ENCODE peak calls at places on chromosomes 16 and 17, in nine cellular contexts. One of them, this sample, is unnamed.

GRCh38 chr17:27247071-27247957 is 46.6 kb upstream of the WSB1 start:
- DNase-seq in H54: no peak
- DNase-seq in NCI-H460: peak
- DNase-seq in GM18507: no peak
- DNase-seq in heart left ventricle: peak
- DNase-seq in ascending aorta: peak
- DNase-seq in CD8-positive, alpha-beta T cell: no peak
- DNase-seq in fibroblast of the conjunctiva: peak
- DNase-seq in GM20000: no peak
- DNase-seq in this sample: peak

GRCh38 chr17:78242024-78242742 is 10.8 kb downstream of the TMEM235 start:
- DNase-seq in H54: no peak
- DNase-seq in GM20000: no peak
- DNase-seq in CD8-positive, alpha-beta T cell: peak
- DNase-seq in heart left ventricle: no peak
- DNase-seq in NCI-H460: no peak
- DNase-seq in GM18507: no peak
- DNase-seq in fibroblast of the conjunctiva: no peak
- DNase-seq in ascending aorta: no peak
- DNase-seq in this sample: no peak

GRCh38 chr17:68196394-68197090 is 51.3 kb upstream of the AMZ2 start:
- DNase-seq in GM18507: no peak
- DNase-seq in fibroblast of the conjunctiva: no peak
- DNase-seq in ascending aorta: no peak
- DNase-seq in CD8-positive, alpha-beta T cell: no peak
- DNase-seq in H54: no peak
- DNase-seq in GM20000: no peak
- DNase-seq in heart left ventricle: no peak
- DNase-seq in NCI-H460: no peak
- DNase-seq in this sample: no peak

GRCh38 chr16:74031551-74031950 is 265.1 kb upstream of the PSMD7 start:
- DNase-seq in NCI-H460: no peak
- DNase-seq in GM20000: no peak
- DNase-seq in H54: no peak
- DNase-seq in ascending aorta: no peak
- DNase-seq in heart left ventricle: no peak
- DNase-seq in fibroblast of the conjunctiva: no peak
- DNase-seq in CD8-positive, alpha-beta T cell: no peak
- DNase-seq in GM18507: no peak
- DNase-seq in this sample: no peak

GRCh38 chr16:72808754-72809153 is 239.2 kb downstream of the ZFHX3 start:
- DNase-seq in heart left ventricle: no peak
- DNase-seq in NCI-H460: no peak
- DNase-seq in ascending aorta: no peak
- DNase-seq in GM20000: no peak
- DNase-seq in GM18507: no peak
- DNase-seq in H54: no peak
- DNase-seq in fibroblast of the conjunctiva: no peak
- DNase-seq in CD8-positive, alpha-beta T cell: no peak
- DNase-seq in this sample: no peak

GRCh38 chr17:28741358-28742349 is 2.2 kb upstream of the TRAF4 start:
- DNase-seq in GM20000: peak
- DNase-seq in NCI-H460: no peak
- DNase-seq in fibroblast of the conjunctiva: no peak
- DNase-seq in heart left ventricle: no peak
- DNase-seq in H54: no peak
- DNase-seq in CD8-positive, alpha-beta T cell: no peak
- DNase-seq in ascending aorta: no peak
- DNase-seq in GM18507: no peak
- DNase-seq in this sample: peak

GRCh38 chr17:82787081-82787848 is 35.4 kb downstream of the TBCD start:
- DNase-seq in H54: no peak
- DNase-seq in CD8-positive, alpha-beta T cell: no peak
- DNase-seq in ascending aorta: no peak
- DNase-seq in heart left ventricle: no peak
- DNase-seq in NCI-H460: no peak
- DNase-seq in GM18507: no peak
- DNase-seq in fibroblast of the conjunctiva: peak
- DNase-seq in GM20000: no peak
- DNase-seq in this sample: peak

GRCh38 chr16:89048871-89049422 is 44.7 kb upstream of the ACSF3 start:
- DNase-seq in heart left ventricle: no peak
- DNase-seq in NCI-H460: no peak
- DNase-seq in ascending aorta: no peak
- DNase-seq in GM18507: no peak
- DNase-seq in CD8-positive, alpha-beta T cell: peak
- DNase-seq in GM20000: no peak
- DNase-seq in fibroblast of the conjunctiva: no peak
- DNase-seq in H54: no peak
- DNase-seq in this sample: peak

GRCh38 chr16:30139895-30140481 is 17.0 kb upstream of the MAPK3 start:
- DNase-seq in fibroblast of the conjunctiva: no peak
- DNase-seq in H54: no peak
- DNase-seq in GM20000: no peak
- DNase-seq in GM18507: no peak
- DNase-seq in CD8-positive, alpha-beta T cell: no peak
- DNase-seq in heart left ventricle: no peak
- DNase-seq in ascending aorta: no peak
- DNase-seq in NCI-H460: no peak
- DNase-seq in this sample: no peak

GRCh38 chr17:78125976-78126894 is 2.3 kb downstream of the TMC6 start:
- DNase-seq in GM20000: no peak
- DNase-seq in fibroblast of the conjunctiva: no peak
- DNase-seq in GM18507: no peak
- DNase-seq in CD8-positive, alpha-beta T cell: no peak
- DNase-seq in NCI-H460: no peak
- DNase-seq in heart left ventricle: peak
- DNase-seq in ascending aorta: no peak
- DNase-seq in H54: no peak
- DNase-seq in this sample: peak

GRCh38 chr16:1188781-1189189 is 35.9 kb downstream of the CACNA1H start:
- DNase-seq in H54: peak
- DNase-seq in fibroblast of the conjunctiva: no peak
- DNase-seq in GM20000: peak
- DNase-seq in heart left ventricle: peak
- DNase-seq in NCI-H460: peak
- DNase-seq in GM18507: no peak
- DNase-seq in ascending aorta: no peak
- DNase-seq in CD8-positive, alpha-beta T cell: peak
- DNase-seq in this sample: peak

GRCh38 chr16:1556254-1556653 is 22.8 kb downstream of the TMEM204 start:
- DNase-seq in H54: no peak
- DNase-seq in GM18507: no peak
- DNase-seq in NCI-H460: no peak
- DNase-seq in heart left ventricle: no peak
- DNase-seq in CD8-positive, alpha-beta T cell: no peak
- DNase-seq in ascending aorta: no peak
- DNase-seq in fibroblast of the conjunctiva: no peak
- DNase-seq in GM20000: no peak
- DNase-seq in this sample: no peak